ENCODE peak calls at places on chromosome 14, in seven cellular contexts. One of them, this sample, is unnamed. For H3K4me1, the result is how much of the 10 kb centered on the place peaks cover.

GRCh38 chr14:103372017-103372416 is 13.2 kb upstream of the MARK3 start:
- DNase-seq in IMR-90: no peak
- DNase-seq in HepG2: no peak
- DNase-seq in heart left ventricle: no peak
- DNase-seq in gastrocnemius medialis: no peak
- DNase-seq in A549: no peak
- DNase-seq in ovary: no peak
- DNase-seq in this sample: no peak

GRCh38 chr14:105945891-105946290 is 419.5 kb downstream of the TMEM121 start:
- DNase-seq in HepG2: no peak
- DNase-seq in IMR-90: no peak
- DNase-seq in gastrocnemius medialis: no peak
- DNase-seq in heart left ventricle: no peak
- DNase-seq in A549: no peak
- DNase-seq in ovary: no peak
- DNase-seq in this sample: no peak

GRCh38 chr14:87332001-87332400 is 661.0 kb downstream of the GALC start:
- DNase-seq in A549: no peak
- DNase-seq in IMR-90: peak
- DNase-seq in gastrocnemius medialis: no peak
- DNase-seq in ovary: no peak
- DNase-seq in heart left ventricle: no peak
- DNase-seq in HepG2: no peak
- DNase-seq in this sample: no peak

GRCh38 chr14:100471451-100472093 is 115.6 kb downstream of the BEGAIN start:
- DNase-seq in IMR-90: no peak
- DNase-seq in HepG2: no peak
- DNase-seq in gastrocnemius medialis: peak
- DNase-seq in heart left ventricle: no peak
- DNase-seq in ovary: no peak
- DNase-seq in A549: no peak
- DNase-seq in this sample: no peak

GRCh38 chr14:58755026-58755929 is 117.5 kb downstream of the DACT1 start:
- DNase-seq in IMR-90: no peak
- DNase-seq in A549: no peak
- DNase-seq in heart left ventricle: no peak
- DNase-seq in HepG2: no peak
- DNase-seq in gastrocnemius medialis: no peak
- DNase-seq in ovary: no peak
- DNase-seq in this sample: peak

GRCh38 chr14:100236873-100237272 is 2.1 kb upstream of the YY1 start:
- DNase-seq in A549: no peak
- DNase-seq in ovary: no peak
- DNase-seq in heart left ventricle: no peak
- DNase-seq in HepG2: no peak
- DNase-seq in gastrocnemius medialis: no peak
- DNase-seq in IMR-90: no peak
- DNase-seq in this sample: no peak

GRCh38 chr14:39050389-39050788 is 52.6 kb downstream of the SEC23A start:
- DNase-seq in IMR-90: peak
- DNase-seq in ovary: no peak
- DNase-seq in A549: no peak
- DNase-seq in gastrocnemius medialis: no peak
- DNase-seq in HepG2: no peak
- DNase-seq in heart left ventricle: no peak
- DNase-seq in this sample: no peak

GRCh38 chr14:100155049-100155621 is 4.3 kb downstream of the DEGS2 start:
- DNase-seq in HepG2: peak
- DNase-seq in gastrocnemius medialis: no peak
- DNase-seq in heart left ventricle: no peak
- DNase-seq in ovary: peak
- DNase-seq in IMR-90: no peak
- DNase-seq in A549: peak
- DNase-seq in this sample: peak

GRCh38 chr14:93716002-93716401 is 72.3 kb downstream of the PRIMA1 start:
- DNase-seq in gastrocnemius medialis: no peak
- DNase-seq in HepG2: no peak
- DNase-seq in heart left ventricle: no peak
- DNase-seq in ovary: no peak
- DNase-seq in IMR-90: no peak
- DNase-seq in A549: no peak
- DNase-seq in this sample: no peak

GRCh38 chr14:102527255-102528232 is 18.0 kb upstream of the ANKRD9 start:
- DNase-seq in HepG2: no peak
- DNase-seq in IMR-90: no peak
- DNase-seq in gastrocnemius medialis: no peak
- DNase-seq in heart left ventricle: peak
- DNase-seq in A549: peak
- DNase-seq in ovary: no peak
- DNase-seq in this sample: no peak

GRCh38 chr14:61121293-61121897 is 140.3 kb downstream of the SLC38A6 start:
- DNase-seq in heart left ventricle: no peak
- DNase-seq in ovary: no peak
- DNase-seq in A549: no peak
- DNase-seq in HepG2: no peak
- DNase-seq in gastrocnemius medialis: no peak
- DNase-seq in IMR-90: no peak
- DNase-seq in this sample: no peak

GRCh38 chr14:66476964-66477363 is 9.2 kb upstream of the CCDC196 start:
- DNase-seq in ovary: no peak
- DNase-seq in gastrocnemius medialis: no peak
- DNase-seq in heart left ventricle: no peak
- DNase-seq in A549: no peak
- DNase-seq in HepG2: no peak
- DNase-seq in IMR-90: peak
- DNase-seq in this sample: no peak

GRCh38 chr14:20454359-20454644 is 310 bp downstream of the OSGEP start:
- DNase-seq in HepG2: no peak
- DNase-seq in heart left ventricle: no peak
- DNase-seq in ovary: no peak
- DNase-seq in gastrocnemius medialis: peak
- DNase-seq in A549: peak
- DNase-seq in IMR-90: peak
- DNase-seq in this sample: peak

GRCh38 chr14:64060199-64060545 is 207.4 kb downstream of the SYNE2 start:
- DNase-seq in IMR-90: no peak
- DNase-seq in heart left ventricle: no peak
- DNase-seq in A549: no peak
- DNase-seq in gastrocnemius medialis: no peak
- DNase-seq in HepG2: no peak
- DNase-seq in ovary: no peak
- DNase-seq in this sample: no peak

GRCh38 chr14:20781805-20782204 is 737 bp downstream of the RNASE6 start:
- DNase-seq in heart left ventricle: no peak
- DNase-seq in A549: no peak
- DNase-seq in IMR-90: no peak
- DNase-seq in HepG2: no peak
- DNase-seq in ovary: no peak
- DNase-seq in gastrocnemius medialis: no peak
- DNase-seq in this sample: no peak

GRCh38 chr14:50055461-50056228 is 60.7 kb downstream of the VCPKMT start:
- DNase-seq in A549: no peak
- DNase-seq in heart left ventricle: no peak
- DNase-seq in ovary: no peak
- DNase-seq in IMR-90: no peak
- DNase-seq in gastrocnemius medialis: no peak
- DNase-seq in HepG2: no peak
- DNase-seq in this sample: no peak

GRCh38 chr14:72657214-72657921 is 236.5 kb downstream of the DPF3 start:
- DNase-seq in A549: no peak
- DNase-seq in gastrocnemius medialis: no peak
- DNase-seq in ovary: no peak
- DNase-seq in HepG2: no peak
- DNase-seq in IMR-90: peak
- DNase-seq in heart left ventricle: no peak
- DNase-seq in this sample: no peak

GRCh38 chr14:105142651-105143450 is 25.7 kb downstream of the JAG2 start:
- DNase-seq in HepG2: no peak
- DNase-seq in heart left ventricle: peak
- DNase-seq in A549: no peak
- DNase-seq in gastrocnemius medialis: no peak
- DNase-seq in ovary: peak
- DNase-seq in IMR-90: no peak
- DNase-seq in this sample: no peak

GRCh38 chr14:65239143-65239672 is 136.9 kb upstream of the MAX start:
- DNase-seq in IMR-90: peak
- DNase-seq in heart left ventricle: no peak
- DNase-seq in gastrocnemius medialis: no peak
- DNase-seq in HepG2: peak
- DNase-seq in A549: no peak
- DNase-seq in ovary: no peak
- DNase-seq in this sample: no peak

GRCh38 chr14:65278589-65278988 is 133.9 kb upstream of the FUT8 start:
- DNase-seq in HepG2: no peak
- DNase-seq in IMR-90: no peak
- DNase-seq in gastrocnemius medialis: no peak
- DNase-seq in heart left ventricle: no peak
- DNase-seq in A549: no peak
- DNase-seq in ovary: no peak
- DNase-seq in this sample: no peak

GRCh38 chr14:90567191-90567590 is 170.4 kb downstream of the CALM1 start:
- DNase-seq in A549: no peak
- DNase-seq in heart left ventricle: no peak
- DNase-seq in ovary: no peak
- DNase-seq in HepG2: no peak
- DNase-seq in IMR-90: no peak
- DNase-seq in gastrocnemius medialis: no peak
- DNase-seq in this sample: no peak

GRCh38 chr14:80291099-80291498 is 79.8 kb upstream of the DIO2 start:
- DNase-seq in ovary: no peak
- DNase-seq in gastrocnemius medialis: no peak
- DNase-seq in A549: no peak
- DNase-seq in IMR-90: peak
- DNase-seq in heart left ventricle: no peak
- DNase-seq in HepG2: no peak
- DNase-seq in this sample: no peak

GRCh38 chr14:105398726-105399440 is 545 bp downstream of the TEX22 start:
- DNase-seq in HepG2: peak
- DNase-seq in A549: no peak
- DNase-seq in ovary: peak
- DNase-seq in gastrocnemius medialis: no peak
- DNase-seq in IMR-90: peak
- DNase-seq in heart left ventricle: no peak
- DNase-seq in this sample: no peak

GRCh38 chr14:81219821-81220487 is 805 bp downstream of the GTF2A1 start:
- DNase-seq in A549: no peak
- DNase-seq in ovary: peak
- DNase-seq in heart left ventricle: peak
- DNase-seq in HepG2: peak
- DNase-seq in IMR-90: peak
- DNase-seq in gastrocnemius medialis: peak
- DNase-seq in this sample: peak

GRCh38 chr14:81710232-81710845 is 176.7 kb upstream of the SEL1L start:
- DNase-seq in A549: peak
- DNase-seq in gastrocnemius medialis: no peak
- DNase-seq in IMR-90: peak
- DNase-seq in heart left ventricle: no peak
- DNase-seq in ovary: no peak
- DNase-seq in HepG2: peak
- DNase-seq in this sample: no peak

GRCh38 chr14:58281969-58282368 is 16.4 kb upstream of the ARID4A start:
- DNase-seq in ovary: no peak
- DNase-seq in HepG2: no peak
- DNase-seq in IMR-90: no peak
- DNase-seq in heart left ventricle: no peak
- DNase-seq in gastrocnemius medialis: no peak
- DNase-seq in A549: no peak
- DNase-seq in this sample: no peak

GRCh38 chr14:74302634-74303569 is at the start of gene ABCD4:
- DNase-seq in A549: peak
- DNase-seq in heart left ventricle: peak
- DNase-seq in gastrocnemius medialis: peak
- DNase-seq in HepG2: peak
- DNase-seq in IMR-90: peak
- DNase-seq in ovary: peak
- DNase-seq in this sample: peak
- TF ChIP-seq POLR2A in A549: peak
- TF ChIP-seq POLR2A in heart left ventricle: no peak
- TF ChIP-seq POLR2A in gastrocnemius medialis: peak
- TF ChIP-seq POLR2A in HepG2: peak
- TF ChIP-seq POLR2A in IMR-90: peak
- TF ChIP-seq POLR2A in ovary: peak
- TF ChIP-seq POLR2A in this sample: peak

GRCh38 chr14:55129428-55130193 is 559 bp downstream of the LGALS3 start:
- DNase-seq in A549: peak
- DNase-seq in IMR-90: peak
- DNase-seq in ovary: peak
- DNase-seq in gastrocnemius medialis: peak
- DNase-seq in heart left ventricle: peak
- DNase-seq in HepG2: peak
- DNase-seq in this sample: peak

GRCh38 chr14:55130194-55130550 is 1.1 kb downstream of the LGALS3 start:
- DNase-seq in ovary: no peak
- DNase-seq in IMR-90: peak
- DNase-seq in HepG2: peak
- DNase-seq in heart left ventricle: no peak
- DNase-seq in gastrocnemius medialis: no peak
- DNase-seq in A549: peak
- DNase-seq in this sample: peak

GRCh38 chr14:55133416-55133815 is 4.4 kb downstream of the LGALS3 start:
- DNase-seq in A549: no peak
- DNase-seq in HepG2: no peak
- DNase-seq in gastrocnemius medialis: no peak
- DNase-seq in IMR-90: peak
- DNase-seq in ovary: no peak
- DNase-seq in heart left ventricle: no peak
- DNase-seq in this sample: no peak

GRCh38 chr14:55129086-55129427 is at the start of gene LGALS3:
- DNase-seq in HepG2: no peak
- DNase-seq in heart left ventricle: peak
- DNase-seq in ovary: peak
- DNase-seq in gastrocnemius medialis: peak
- DNase-seq in A549: peak
- DNase-seq in IMR-90: peak
- DNase-seq in this sample: peak

GRCh38 chr14:55131782-55132181 is 2.7 kb downstream of the LGALS3 start:
- DNase-seq in heart left ventricle: no peak
- DNase-seq in IMR-90: peak
- DNase-seq in HepG2: no peak
- DNase-seq in gastrocnemius medialis: no peak
- DNase-seq in ovary: no peak
- DNase-seq in A549: no peak
- DNase-seq in this sample: no peak
- H3K4me1 ChIP-seq in heart left ventricle: under half
- H3K4me1 ChIP-seq in IMR-90: under half
- H3K4me1 ChIP-seq in HepG2: under half
- H3K4me1 ChIP-seq in gastrocnemius medialis: under half
- H3K4me1 ChIP-seq in ovary: under half
- H3K4me1 ChIP-seq in A549: under half
- H3K4me1 ChIP-seq in this sample: under half

GRCh38 chr14:96811985-96812667 is 14.9 kb downstream of the VRK1 start:
- DNase-seq in heart left ventricle: no peak
- DNase-seq in IMR-90: no peak
- DNase-seq in ovary: no peak
- DNase-seq in gastrocnemius medialis: no peak
- DNase-seq in HepG2: no peak
- DNase-seq in A549: no peak
- DNase-seq in this sample: no peak
- TF ChIP-seq POLR2A in heart left ventricle: no peak
- TF ChIP-seq POLR2A in IMR-90: no peak
- TF ChIP-seq POLR2A in ovary: no peak
- TF ChIP-seq POLR2A in gastrocnemius medialis: no peak
- TF ChIP-seq POLR2A in HepG2: no peak
- TF ChIP-seq POLR2A in A549: no peak
- TF ChIP-seq POLR2A in this sample: no peak

GRCh38 chr14:24094839-24095195 is 706 bp downstream of the PCK2 start:
- DNase-seq in ovary: no peak
- DNase-seq in A549: no peak
- DNase-seq in gastrocnemius medialis: no peak
- DNase-seq in HepG2: no peak
- DNase-seq in IMR-90: no peak
- DNase-seq in heart left ventricle: no peak
- DNase-seq in this sample: no peak
- H3K4me1 ChIP-seq in ovary: under half
- H3K4me1 ChIP-seq in A549: under half
- H3K4me1 ChIP-seq in gastrocnemius medialis: under half
- H3K4me1 ChIP-seq in HepG2: half or more
- H3K4me1 ChIP-seq in IMR-90: under half
- H3K4me1 ChIP-seq in heart left ventricle: under half
- H3K4me1 ChIP-seq in this sample: under half